ENCODE peak calls at places on chromosomes 16 and 17, in nine cellular contexts. W is K562; Q is dorsolateral prefrontal cortex; D is stimulated activated CD4-positive, alpha-beta T cell treated with anti-CD3 and anti-CD28 coated beads, Interleukin-12 subunit alpha, Interleukin-12 subunit beta, amount 100 ng/mL, for 4 hours; R is glutamatergic neuron; A is hypothalamus; J is mammary epithelial cell; F is ACHN; K is NCI-H446 treated with DMSO at 0.1 percent for 48 hours. H is an unnamed sample.

GRCh38 chr17:81453712-81454111 is 58.5 kb downstream of the BAHCC1 start:
- DNase-seq in J (no peak), W (no peak), A (no peak), Q (no peak), D (no peak), R (no peak), K (no peak), F (no peak), H (no peak)

GRCh38 chr16:88064011-88064888 is 113.0 kb downstream of the BANP start:
- DNase-seq in R (peak; percentile 4), J (no peak), D (no peak), A (no peak), F (no peak), K (no peak), Q (no peak), W (no peak), H (no peak)

GRCh38 chr16:9049241-9049640 is 42.2 kb upstream of the HAPSTR1 start:
- DNase-seq in W (no peak), R (no peak), J (no peak), Q (no peak), F (no peak), K (no peak), A (no peak), D (no peak), H (no peak)

GRCh38 chr17:81210868-81211267 is 11.9 kb downstream of the CEP131 start:
- DNase-seq in J (no peak), Q (no peak), K (no peak), W (no peak), R (no peak), D (no peak), A (no peak), F (no peak), H (no peak)

GRCh38 chr17:82830249-82830661 is 9.6 kb downstream of the ZNF750 start:
- DNase-seq in D (no peak), A (no peak), Q (peak; percentile 34), K (no peak), J (no peak), R (no peak), F (no peak), W (no peak), H (no peak)

GRCh38 chr17:37752482-37752881 is 7.6 kb upstream of the HNF1B start:
- DNase-seq in A (no peak), F (peak; percentile 93), J (peak; percentile 69), W (no peak), Q (no peak), K (no peak), D (no peak), R (no peak), H (peak; percentile 92)

GRCh38 chr17:1060991-1061390 is 64.1 kb downstream of the TIMM22 start:
- DNase-seq in J (peak; percentile 98), A (no peak), W (no peak), Q (no peak), F (peak; percentile 99), K (no peak), D (no peak), R (no peak), H (peak; percentile 98)

GRCh38 chr16:49603956-49604355 is 230.4 kb downstream of the C16orf78 start:
- DNase-seq in Q (no peak), D (no peak), R (no peak), F (no peak), A (no peak), W (no peak), J (no peak), K (no peak), H (no peak)

GRCh38 chr16:79211581-79211980 is 389.0 kb downstream of the MAF start:
- DNase-seq in A (peak; percentile 52), W (no peak), Q (no peak), K (no peak), R (no peak), D (no peak), J (no peak), F (no peak), H (no peak)

GRCh38 chr16:84842516-84843148 is 22.8 kb downstream of the CRISPLD2 start:
- DNase-seq in J (peak; percentile 31), R (no peak), K (no peak), A (no peak), W (no peak), F (no peak), D (no peak), Q (no peak), H (no peak)

GRCh38 chr17:65054602-65055001 is 1.9 kb downstream of the GNA13 start:
- DNase-seq in W (no peak), D (no peak), A (no peak), K (no peak), R (no peak), J (no peak), F (peak; percentile 18), Q (no peak), H (no peak)

GRCh38 chr17:76268015-76268749 is 3.0 kb downstream of the UBALD2 start:
- DNase-seq in F (no peak), W (peak; percentile 63), K (no peak), R (peak; percentile 64), A (peak; percentile 70), J (peak; percentile 87), Q (peak; percentile 60), D (peak; percentile 72), H (peak; percentile 61)

GRCh38 chr17:63984651-63985386 is 12.1 kb upstream of the SCN4A start:
- DNase-seq in W (peak; percentile 48), J (peak; percentile 84), F (peak; percentile 54), D (peak; percentile 32), R (no peak), A (no peak), Q (no peak), K (no peak), H (peak; percentile 86)

GRCh38 chr16:14117051-14117450 is 45.9 kb downstream of the MRTFB start:
- DNase-seq in W (no peak), R (no peak), K (no peak), D (no peak), Q (no peak), F (no peak), J (no peak), A (no peak), H (no peak)

GRCh38 chr17:31511176-31511540 is 119.7 kb downstream of the RAB11FIP4 start:
- DNase-seq in J (no peak), R (peak; percentile 10), D (no peak), W (no peak), K (no peak), Q (no peak), A (no peak), F (no peak), H (no peak)

GRCh38 chr16:914453-914852 is 56.3 kb downstream of the LMF1 start:
- DNase-seq in J (peak; percentile 21), R (no peak), Q (no peak), D (no peak), A (no peak), K (no peak), F (peak; percentile 13), W (no peak), H (no peak)

GRCh38 chr16:19119564-19119963 is 5.8 kb downstream of the ITPRIPL2 start:
- DNase-seq in R (no peak), D (no peak), J (peak; percentile 81), Q (no peak), K (no peak), W (no peak), F (no peak), A (no peak), H (peak; percentile 73)

GRCh38 chr17:19590912-19591551 is 57.4 kb downstream of the SLC47A1 start:
- DNase-seq in W (no peak), Q (no peak), A (no peak), F (no peak), J (no peak), D (no peak), K (no peak), R (no peak), H (no peak)

GRCh38 chr17:61815863-61816523 is 47.3 kb downstream of the BRIP1 start:
- DNase-seq in Q (no peak), A (no peak), J (no peak), R (no peak), D (no peak), W (no peak), F (no peak), K (no peak), H (no peak)

GRCh38 chr16:57000271-57001025 is 11.1 kb downstream of the NLRC5 start:
- DNase-seq in A (no peak), R (no peak), J (peak; percentile 73), K (no peak), F (peak; percentile 32), W (no peak), D (no peak), Q (no peak), H (peak; percentile 95)

GRCh38 chr17:59547131-59547915 is 18.1 kb upstream of the DHX40 start:
- DNase-seq in W (no peak), F (no peak), K (no peak), D (no peak), J (no peak), R (peak; percentile 17), A (no peak), Q (no peak), H (no peak)

GRCh38 chr17:58806046-58806445 is 50.4 kb downstream of the PPM1E start:
- DNase-seq in D (no peak), Q (no peak), A (no peak), K (no peak), F (no peak), J (no peak), R (no peak), W (no peak), H (no peak)

GRCh38 chr17:28335959-28336871 is 654 bp downstream of the TNFAIP1 start:
- DNase-seq in W (peak; percentile 32), F (peak; percentile 98), Q (no peak), K (peak; percentile 21), A (no peak), D (peak; percentile 32), J (peak; percentile 93), R (peak; percentile 56), H (peak; percentile 82)

GRCh38 chr16:83903739-83904138 is 4.8 kb downstream of the MLYCD start:
- DNase-seq in D (no peak), K (no peak), F (no peak), A (peak; percentile 26), J (no peak), W (no peak), Q (no peak), R (peak; percentile 48), H (no peak)

GRCh38 chr17:31310877-31311276 is 3.0 kb downstream of the EVI2B start:
- DNase-seq in W (no peak), D (no peak), F (no peak), J (no peak), A (no peak), R (no peak), K (no peak), Q (no peak), H (no peak)

GRCh38 chr16:74601131-74601871 is 5.6 kb downstream of the GLG1 start:
- DNase-seq in Q (no peak), D (peak; percentile 25), A (no peak), W (no peak), K (no peak), F (no peak), J (peak; percentile 37), R (no peak), H (peak; percentile 44)